ENCODE peak calls at places on chromosome 21, in four cellular contexts. O is prostate gland, Z is breast epithelium, Y is esophagus squamous epithelium. S is an unnamed sample.

GRCh38 chr21:46153259-46154154 is 1.9 kb downstream of the FTCD start:
- DNase-seq in Z (peak), O (peak), Y (no peak), S (no peak)

GRCh38 chr21:39612233-39613028 is at the start of gene B3GALT5:
- DNase-seq in Y (no peak), Z (no peak), O (no peak), S (no peak)

GRCh38 chr21:40618216-40618615 is 228.7 kb downstream of the DSCAM start:
- DNase-seq in Z (no peak), Y (no peak), O (no peak), S (no peak)

GRCh38 chr21:44440241-44441040 is 14.9 kb upstream of the LRRC3 start:
- DNase-seq in O (no peak), Z (no peak), Y (no peak), S (peak)

GRCh38 chr21:38384246-38384576 is 114.1 kb downstream of the ERG start:
- DNase-seq in Y (no peak), O (no peak), Z (no peak), S (no peak)

GRCh38 chr21:27734146-27734545 is 767.3 kb upstream of the ADAMTS5 start:
- DNase-seq in O (no peak), Z (no peak), Y (no peak), S (no peak)

GRCh38 chr21:17348357-17348756 is 164.5 kb upstream of the CXADR start:
- DNase-seq in O (no peak), Z (no peak), Y (no peak), S (no peak)

GRCh38 chr21:20971296-20971921 is 26.8 kb upstream of the NCAM2 start:
- DNase-seq in Z (no peak), O (no peak), Y (no peak), S (no peak)

GRCh38 chr21:43928726-43929125 is 63.7 kb downstream of the AGPAT3 start:
- DNase-seq in Y (no peak), O (peak), Z (no peak), S (no peak)

GRCh38 chr21:27240901-27241300 is 274.0 kb upstream of the ADAMTS5 start:
- DNase-seq in Z (no peak), Y (no peak), O (no peak), S (no peak)

GRCh38 chr21:44089001-44089911 is 17.9 kb upstream of the PWP2 start:
- DNase-seq in Y (no peak), Z (no peak), O (peak), S (peak)

GRCh38 chr21:19245188-19245580 is 841.6 kb upstream of the TMPRSS15 start:
- DNase-seq in Z (no peak), O (no peak), Y (no peak), S (no peak)

GRCh38 chr21:42234464-42235241 is 15.7 kb downstream of the ABCG1 start:
- DNase-seq in Y (no peak), Z (no peak), O (peak), S (peak)
- TF ChIP-seq POLR2A in Y (no peak), Z (no peak), O (peak), S (no peak)

DNA sequence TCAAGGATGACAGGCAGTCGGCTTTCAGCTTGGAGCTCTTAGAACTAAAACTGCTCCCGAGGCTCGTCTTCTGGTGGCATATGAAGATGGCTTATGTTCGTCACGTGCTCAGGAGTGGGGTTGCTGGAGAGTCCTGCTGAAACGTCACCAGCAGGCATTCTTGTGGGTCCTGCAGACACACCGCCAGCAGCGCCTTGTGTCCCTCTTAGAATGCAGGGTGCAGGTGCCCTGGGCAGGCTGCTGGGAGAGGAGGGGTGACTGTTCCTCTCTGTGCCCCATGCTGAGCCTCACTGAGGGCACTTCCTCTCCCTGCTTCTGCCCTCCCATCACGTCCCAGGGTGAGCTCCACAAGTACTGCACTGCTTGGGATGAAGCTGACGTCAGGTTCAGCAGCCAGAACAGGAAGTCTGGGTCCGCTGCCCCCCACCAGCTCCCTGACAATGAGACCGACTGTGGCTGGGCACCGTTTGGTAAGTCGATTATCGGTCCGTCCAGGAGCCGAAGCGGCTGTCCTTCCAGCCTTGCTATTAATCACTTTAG is 20.8 kb downstream of the SLC37A1 start:
- DNase-seq in Z (no peak), Y (no peak), O (no peak), S (peak)
- TF ChIP-seq POLR2A in Z (no peak), Y (no peak), O (no peak), S (no peak)

DNA sequence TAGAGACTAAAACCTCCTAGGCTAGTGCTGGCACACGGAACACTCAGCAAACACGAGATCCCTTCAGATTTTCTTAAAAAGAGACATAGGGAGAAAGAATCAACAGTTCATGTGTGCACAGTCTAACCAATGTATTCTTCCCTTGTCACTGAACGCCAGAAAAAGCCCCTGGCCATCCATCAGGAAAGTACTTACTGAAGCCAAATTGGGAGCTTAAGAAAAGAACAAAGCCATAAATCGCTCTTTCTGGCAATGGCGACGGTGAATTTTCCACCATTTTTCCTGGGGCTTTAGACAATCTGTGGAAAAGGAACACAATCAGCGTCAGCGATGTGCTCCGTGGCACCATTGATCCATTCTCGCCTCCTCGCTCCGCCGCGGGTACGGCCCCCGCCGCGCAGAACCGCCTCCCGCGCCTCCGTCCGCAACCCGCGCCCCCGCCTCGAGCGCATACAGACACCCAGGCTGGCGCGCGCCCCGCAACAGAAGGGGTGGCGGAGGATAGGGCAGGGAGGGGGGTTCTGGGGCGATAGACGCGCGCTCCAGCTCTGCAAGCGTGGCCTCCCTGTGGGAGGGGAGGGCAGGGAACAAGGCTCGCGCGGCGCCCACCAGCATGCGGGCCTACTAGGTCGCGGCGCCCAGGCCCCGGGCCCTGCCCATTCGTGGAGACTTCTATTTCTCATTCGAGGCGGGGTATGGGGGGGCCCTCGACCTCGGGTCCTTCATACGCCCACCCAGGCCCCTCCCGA is 458 bp downstream of the PIGP start:
- DNase-seq in Y (no peak), O (peak), Z (peak), S (peak)
- TF ChIP-seq POLR2A in Y (no peak), O (peak), Z (no peak), S (no peak)

GRCh38 chr21:31558839-31559367 is 100.6 kb upstream of the SOD1 start:
- DNase-seq in Z (peak), O (peak), Y (peak), S (peak)
- TF ChIP-seq POLR2A in Z (no peak), O (no peak), Y (no peak), S (no peak)

GRCh38 chr21:32314806-32315205 is 16.2 kb downstream of the MRAP start:
- DNase-seq in Z (no peak), O (no peak), Y (no peak), S (no peak)
- TF ChIP-seq POLR2A in Z (no peak), O (no peak), Y (no peak), S (no peak)

GRCh38 chr21:33428669-33429068 is 25.5 kb downstream of the IFNGR2 start:
- DNase-seq in O (peak), Z (peak), Y (no peak), S (no peak)
- TF ChIP-seq POLR2A in O (no peak), Z (no peak), Y (no peak), S (no peak)

DNA sequence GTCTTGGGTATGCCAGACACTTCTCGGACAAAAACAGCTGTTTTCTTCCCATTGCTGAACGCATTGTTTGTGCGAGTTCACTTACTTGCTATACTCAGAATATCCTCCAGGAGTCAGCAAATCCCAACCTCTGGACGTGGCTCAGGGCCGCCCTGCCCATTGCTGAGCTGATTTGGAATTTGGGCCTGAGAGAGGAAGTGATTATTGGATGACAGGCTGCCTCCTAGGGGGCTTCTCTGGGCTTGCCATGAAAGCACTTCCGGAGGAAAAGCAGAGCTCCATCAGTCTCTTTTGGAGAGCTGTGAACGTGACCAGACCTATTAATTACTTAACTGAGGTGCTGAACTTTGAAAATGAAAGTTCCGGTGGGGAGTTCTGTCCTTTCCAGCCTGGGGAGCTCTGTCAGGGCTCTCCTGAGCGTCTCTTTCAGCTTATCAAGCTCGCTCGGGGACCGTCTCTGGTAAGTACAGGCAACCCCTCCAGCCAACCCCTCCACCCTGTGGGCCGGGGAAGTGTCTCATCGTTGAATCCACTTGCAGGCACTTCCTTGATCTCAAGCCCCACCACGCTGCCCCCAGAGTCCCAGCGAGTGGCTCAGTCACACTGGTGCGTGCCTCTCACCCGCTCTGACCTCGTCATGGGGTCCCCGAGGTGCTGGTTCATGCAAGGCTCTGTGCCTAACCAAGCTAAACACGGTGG is 76.9 kb downstream of the CLIC6 start:
- DNase-seq in Y (peak), Z (peak), O (peak), S (peak)
- TF ChIP-seq POLR2A in Y (no peak), Z (no peak), O (no peak), S (no peak)

DNA sequence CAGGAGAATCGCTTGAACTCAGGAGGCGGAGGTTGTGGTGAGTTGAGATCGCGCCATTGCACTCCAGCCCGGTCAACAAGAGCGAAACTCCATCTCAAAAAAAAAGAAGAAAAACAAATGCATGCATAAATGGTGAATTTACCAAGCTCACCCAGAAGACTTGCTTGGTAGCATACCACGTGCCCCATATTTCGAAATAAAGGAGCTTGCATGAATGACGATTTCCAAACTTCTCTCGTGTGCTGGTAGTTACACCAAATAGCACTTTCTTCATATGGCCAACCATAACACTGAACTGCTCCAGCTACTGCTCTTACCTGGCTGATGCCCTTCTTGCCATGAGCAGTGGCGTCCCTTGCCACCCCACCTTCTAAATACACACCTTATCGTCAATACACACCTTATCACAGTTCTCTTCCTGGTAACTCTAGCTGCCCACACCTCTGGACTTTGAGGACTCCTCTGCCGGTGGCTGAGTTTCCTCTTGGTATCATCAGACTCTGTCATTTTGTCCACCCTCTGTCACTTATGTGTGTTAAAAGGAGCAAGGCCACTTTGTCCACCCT is 2.8 kb downstream of the DOP1B start:
- DNase-seq in O (no peak), Z (no peak), Y (no peak), S (peak)
- TF ChIP-seq POLR2A in O (no peak), Z (no peak), Y (no peak), S (no peak)

DNA sequence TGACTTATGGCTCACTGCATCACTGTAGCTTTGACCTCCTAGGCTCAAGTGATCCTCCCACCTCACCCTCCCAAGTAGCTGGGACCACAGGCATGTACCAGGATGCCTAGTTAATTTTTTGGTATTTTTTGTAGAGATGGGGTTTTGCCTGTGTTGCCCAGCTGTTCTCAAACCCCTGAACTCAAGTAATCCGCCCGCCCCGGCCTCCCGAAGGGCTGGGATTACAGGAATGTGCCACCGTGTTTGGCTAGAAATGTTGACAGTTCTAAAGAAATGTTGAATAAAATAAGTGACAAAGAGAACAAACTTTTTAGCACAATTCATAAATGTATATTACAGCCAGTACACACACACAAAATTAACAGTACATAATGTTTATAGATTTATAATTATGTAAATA is 1586.1 kb downstream of the NCAM2 start:
- DNase-seq in Y (no peak), Z (no peak), O (no peak), S (no peak)
- TF ChIP-seq POLR2A in Y (no peak), Z (no peak), O (no peak), S (no peak)